ENCODE peak calls at places on chromosomes 3 and 15, in four cellular contexts. X is HepG2, F is K562, W is H1. H is an unnamed sample.

GRCh38 chr3:47283193-47283537 is 421 bp downstream of the KLHL18 start:
- DNase-seq in X (no peak), F (no peak), W (no peak), H (peak)

GRCh38 chr3:13333236-13333897 is 86.8 kb downstream of the NUP210 start:
- DNase-seq in X (no peak), W (no peak), F (no peak), H (no peak)

GRCh38 chr15:67196672-67197363 is 57.6 kb downstream of the AAGAB start:
- DNase-seq in F (no peak), W (no peak), X (no peak), H (peak)

GRCh38 chr3:19270471-19270870 is 122.2 kb downstream of the KCNH8 start:
- DNase-seq in F (no peak), X (no peak), W (no peak), H (no peak)

GRCh38 chr15:67685008-67685599 is 140.2 kb upstream of the SKOR1 start:
- DNase-seq in X (peak), F (peak), W (no peak), H (peak)

GRCh38 chr3:194986208-194987043 is 284.5 kb downstream of the XXYLT1 start:
- DNase-seq in F (no peak), W (no peak), X (peak), H (no peak)

GRCh38 chr3:15052335-15053242 is 12.5 kb downstream of the MRPS25 start:
- DNase-seq in F (peak), X (no peak), W (no peak), H (no peak)

GRCh38 chr3:81484532-81484931 is 276.9 kb downstream of the GBE1 start:
- DNase-seq in X (no peak), F (no peak), W (no peak), H (no peak)

GRCh38 chr3:119810018-119810435 is 28.1 kb downstream of the NR1I2 start:
- DNase-seq in X (no peak), W (no peak), F (no peak), H (peak)

GRCh38 chr3:15958692-15959433 is 161.1 kb upstream of the ANKRD28 start:
- DNase-seq in F (no peak), X (no peak), W (no peak), H (peak)

GRCh38 chr15:95059346-95059905 is 828.1 kb downstream of the MCTP2 start:
- DNase-seq in F (no peak), W (no peak), X (no peak), H (no peak)

GRCh38 chr15:39472661-39473657 is 107.9 kb upstream of the THBS1 start:
- DNase-seq in W (no peak), F (no peak), X (no peak), H (no peak)

GRCh38 chr15:65981837-65982696 is 112.8 kb downstream of the RAB11A start:
- DNase-seq in F (peak), X (peak), W (peak), H (no peak)

GRCh38 chr15:37981781-37982180 is 47.3 kb downstream of the TMCO5A start:
- DNase-seq in F (no peak), W (no peak), X (peak), H (peak)

GRCh38 chr15:57647791-57648130 is 56.1 kb downstream of the MYZAP start:
- DNase-seq in X (no peak), F (no peak), W (no peak), H (peak)

GRCh38 chr3:19711160-19711782 is 222.7 kb downstream of the EFHB start:
- DNase-seq in F (no peak), X (no peak), W (no peak), H (no peak)

GRCh38 chr3:187274977-187275338 is 16.6 kb downstream of the MASP1 start:
- DNase-seq in X (no peak), F (no peak), W (peak), H (no peak)
- TF ChIP-seq JUN in X (no peak), F (no peak), W (no peak), H (no peak)

GRCh38 chr15:75823860-75824613 is 19.2 kb upstream of the UBE2Q2 start:
- DNase-seq in W (no peak), X (peak), F (peak), H (peak)
- H2AFZ ChIP-seq in W (peak), X (peak), F (peak), H (peak)

GRCh38 chr3:46214751-46215352 is 6.7 kb upstream of the CCR1 start:
- DNase-seq in F (no peak), W (no peak), X (no peak), H (no peak)
- H3K27ac ChIP-seq in F (no peak), W (no peak), X (no peak), H (no peak)

GRCh38 chr3:161851941-161852566 is 355.4 kb downstream of the OTOL1 start:
- DNase-seq in F (peak), X (peak), W (peak), H (no peak)
- TF ChIP-seq JUN in F (no peak), X (no peak), W (no peak), H (no peak)

DNA sequence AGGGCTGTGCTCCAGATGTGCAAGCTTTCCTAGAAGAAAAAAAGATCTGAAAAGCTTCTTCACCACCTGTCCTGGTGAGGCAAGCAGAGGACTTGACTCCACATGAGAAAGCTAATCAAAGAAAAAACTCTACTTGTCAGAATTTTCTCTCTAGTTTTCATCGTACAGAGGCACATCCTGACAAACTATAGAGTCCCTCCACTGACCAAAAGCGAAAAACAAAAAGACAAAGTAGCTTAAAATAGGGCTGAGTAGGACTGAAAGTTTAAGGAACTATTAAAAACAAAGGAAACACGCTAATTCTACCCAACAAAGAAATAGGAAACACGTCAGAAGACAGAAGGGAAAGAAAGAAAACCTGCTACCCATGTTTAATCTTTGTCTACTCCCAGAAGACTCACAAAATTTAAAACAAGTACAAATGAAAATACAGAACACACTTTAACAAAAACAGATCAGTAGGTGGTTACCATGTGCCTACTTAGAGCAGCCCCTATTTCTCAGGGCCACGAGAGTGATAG is 26.5 kb downstream of the NANOGP8 start:
- DNase-seq in X (no peak), W (no peak), F (no peak), H (no peak)
- H2AFZ ChIP-seq in X (no peak), W (no peak), F (peak), H (no peak)